ENCODE peak calls at places on chromosomes 2 and 18, in six cellular contexts. A is activated B cell treated with CpG ODN at 0.5 μM for 24 hours, M is choroid plexus epithelial cell, V is osteocyte, G is GM12878, B is progenitor cell of endocrine pancreas. S is an unnamed sample.

GRCh38 chr2:111100765-111101162 is 19.9 kb upstream of the BCL2L11 start:
- DNase-seq in V (no peak), A (no peak), B (no peak), M (no peak), G (peak; percentile 78), S (no peak)

GRCh38 chr2:48284624-48285212 is 245.2 kb upstream of the STON1 start:
- DNase-seq in V (no peak), G (no peak), B (no peak), M (no peak), A (no peak), S (no peak)

GRCh38 chr2:95069465-95069864 is 44.0 kb downstream of the MAL start:
- DNase-seq in A (no peak), M (no peak), G (no peak), V (peak; percentile 62), B (no peak), S (no peak)

GRCh38 chr2:216341151-216341550 is 31.1 kb downstream of the MARCHF4 start:
- DNase-seq in A (no peak), B (no peak), G (no peak), M (no peak), V (no peak), S (no peak)

GRCh38 chr2:169131587-169132512 is 62.5 kb downstream of the DHRS9 start:
- DNase-seq in A (no peak), G (peak; percentile 15), M (peak; percentile 72), B (no peak), V (no peak), S (no peak)

GRCh38 chr2:37648316-37649011 is 23.0 kb downstream of the CDC42EP3 start:
- DNase-seq in A (no peak), B (no peak), V (no peak), G (no peak), M (peak; percentile 52), S (no peak)

GRCh38 chr2:9191044-9191481 is 15.5 kb upstream of the ASAP2 start:
- DNase-seq in V (peak; percentile 97), A (no peak), G (no peak), B (no peak), M (peak; percentile 89), S (no peak)

GRCh38 chr2:23452853-23453420 is 68.0 kb downstream of the KLHL29 start:
- DNase-seq in A (no peak), M (peak; percentile 38), G (peak; percentile 33), B (no peak), V (peak; percentile 44), S (no peak)

GRCh38 chr2:38592951-38593350 is 9.8 kb downstream of the HNRNPLL start:
- DNase-seq in M (peak; percentile 33), G (no peak), B (no peak), V (no peak), A (no peak), S (no peak)

GRCh38 chr2:203583696-203584095 is 48.6 kb upstream of the RAPH1 start:
- DNase-seq in M (peak; percentile 52), A (no peak), V (no peak), B (no peak), G (peak; percentile 61), S (no peak)

GRCh38 chr2:121004950-121005349 is 269.3 kb downstream of the GLI2 start:
- DNase-seq in A (no peak), B (no peak), M (no peak), V (peak; percentile 73), G (no peak), S (no peak)

GRCh38 chr18:71371951-71372605 is 1083.2 kb downstream of the SOCS6 start:
- DNase-seq in V (no peak), G (no peak), M (no peak), A (no peak), B (no peak), S (no peak)

GRCh38 chr18:41075212-41075611 is 879.8 kb upstream of the PIK3C3 start:
- DNase-seq in A (no peak), V (no peak), M (peak; percentile 64), B (no peak), G (no peak), S (no peak)

GRCh38 chr18:9787716-9788115 is 79.6 kb downstream of the RAB31 start:
- DNase-seq in G (no peak), B (no peak), V (no peak), A (no peak), M (peak; percentile 96), S (no peak)

DNA sequence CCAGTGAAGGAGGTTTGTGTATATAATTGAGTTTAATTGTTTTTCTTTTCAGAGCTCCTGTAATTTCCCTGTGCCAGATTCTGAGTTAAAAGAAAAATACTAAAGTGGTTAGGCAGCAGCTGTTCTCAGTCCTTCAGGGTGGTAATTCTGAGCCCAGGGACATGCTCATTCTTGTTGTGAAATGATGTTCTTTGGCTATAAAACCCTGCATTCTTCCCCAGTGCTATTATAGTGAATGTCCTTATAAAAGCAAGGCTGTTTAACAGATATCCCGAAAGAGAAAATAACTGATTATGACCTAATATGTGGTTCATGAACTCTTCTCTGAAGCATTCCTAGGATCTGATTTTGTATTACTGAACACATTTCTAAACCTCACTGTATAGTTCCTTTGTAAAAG is 34.0 kb downstream of the ADAM23 start:
- DNase-seq in V (no peak), M (peak; percentile 57), G (no peak), B (no peak), A (no peak), S (no peak)
- TF ChIP-seq CTCF in V (no peak), M (no peak), G (no peak), B (no peak), A (no peak), S (no peak)

GRCh38 chr2:119387381-119388129 is 20.8 kb downstream of the DBI start:
- DNase-seq in B (no peak), M (peak; percentile 91), A (no peak), V (no peak), G (peak; percentile 59), S (no peak)
- TF ChIP-seq CTCF in B (no peak), M (peak; percentile 73), A (no peak), V (peak; percentile 45), G (peak; percentile 40), S (no peak)

GRCh38 chr18:47936975-47937374 is 6.5 kb upstream of the SMAD2 start:
- DNase-seq in M (no peak), G (no peak), A (no peak), V (no peak), B (no peak), S (no peak)
- TF ChIP-seq CTCF in M (no peak), G (no peak), A (no peak), V (no peak), B (no peak), S (no peak)

GRCh38 chr18:62369129-62369644 is 44.1 kb downstream of the TNFRSF11A start:
- DNase-seq in A (no peak), B (no peak), G (no peak), V (no peak), M (no peak), S (no peak)
- TF ChIP-seq CTCF in A (no peak), B (no peak), G (no peak), V (no peak), M (no peak), S (no peak)

GRCh38 chr2:192029089-192029488 is 165.6 kb downstream of the TMEFF2 start:
- DNase-seq in B (no peak), M (peak; percentile 55), G (no peak), A (no peak), V (no peak), S (no peak)
- TF ChIP-seq CTCF in B (peak; percentile 31), M (peak; percentile 49), G (no peak), A (no peak), V (peak; percentile 18), S (no peak)

GRCh38 chr2:133192028-133192427 is 376.2 kb downstream of the NCKAP5 start:
- DNase-seq in A (no peak), B (no peak), M (no peak), V (no peak), G (no peak), S (no peak)
- TF ChIP-seq CTCF in A (no peak), B (peak; percentile 20), M (no peak), V (no peak), G (no peak), S (no peak)

S was measured in D721Med.